ENCODE peak calls at places on chromosomes 5 and 9, in eight cellular contexts. N is keratinocyte, U is fibroblast of lung, W is PC-3, C is IMR-90, Q is SK-N-SH, R is MM.1S, V is DND-41. B is an unnamed sample.
A peak's percentile ranks its signal among the peaks of the same experiment; 100 is the strongest.

GRCh38 chr9:13690595-13690994 is 411.1 kb upstream of the MPDZ start:
- DNase-seq in R (no peak), U (peak; percentile 36), V (no peak), W (peak; percentile 80), Q (no peak), C (peak; percentile 29), N (no peak), B (no peak)

GRCh38 chr5:143922718-143923117 is 110.8 kb downstream of the HMHB1 start:
- DNase-seq in V (no peak), W (peak; percentile 69), N (no peak), R (no peak), C (peak; percentile 65), Q (no peak), U (peak; percentile 60), B (no peak)

GRCh38 chr9:127144670-127145458 is 22.4 kb upstream of the ANGPTL2 start:
- DNase-seq in U (peak; percentile 72), C (no peak), V (no peak), N (no peak), R (no peak), W (no peak), Q (no peak), B (no peak)

GRCh38 chr5:90170231-90170630 is 239.3 kb downstream of the CETN3 start:
- DNase-seq in C (no peak), W (no peak), V (no peak), R (no peak), U (no peak), N (no peak), Q (peak; percentile 37), B (no peak)

GRCh38 chr9:133874061-133874638 is 118.0 kb downstream of the VAV2 start:
- DNase-seq in C (peak; percentile 70), U (no peak), W (peak; percentile 92), R (no peak), V (no peak), Q (peak; percentile 80), N (peak; percentile 98), B (no peak)

GRCh38 chr9:91898451-91899433 is 51.3 kb downstream of the ROR2 start:
- DNase-seq in N (no peak), R (no peak), C (peak; percentile 50), W (no peak), U (peak; percentile 51), Q (peak; percentile 68), V (no peak), B (peak; percentile 42)

GRCh38 chr9:132681561-132681960 is 11.3 kb downstream of the GTF3C4 start:
- DNase-seq in U (no peak), V (no peak), R (no peak), W (no peak), Q (no peak), C (no peak), N (no peak), B (no peak)

GRCh38 chr9:33128570-33128969 is 38.6 kb downstream of the B4GALT1 start:
- DNase-seq in V (no peak), N (no peak), W (no peak), R (no peak), U (no peak), Q (no peak), C (no peak), B (no peak)

GRCh38 chr9:91427873-91428272 is 4.2 kb upstream of the NFIL3 start:
- DNase-seq in N (no peak), U (peak; percentile 84), C (peak; percentile 76), R (peak; percentile 63), V (no peak), W (peak; percentile 85), Q (no peak), B (no peak)

GRCh38 chr9:129184743-129185142 is 6.7 kb upstream of the IER5L start:
- DNase-seq in U (no peak), N (no peak), C (no peak), R (no peak), V (no peak), W (no peak), Q (no peak), B (no peak)

GRCh38 chr9:129182625-129183494 is 4.8 kb upstream of the IER5L start:
- DNase-seq in Q (peak; percentile 65), N (no peak), R (no peak), V (no peak), C (no peak), W (peak; percentile 6), U (no peak), B (peak; percentile 53)

GRCh38 chr9:129182122-129182521 is 4.1 kb upstream of the IER5L start:
- DNase-seq in V (no peak), U (no peak), N (no peak), Q (no peak), R (no peak), C (no peak), W (no peak), B (no peak)

GRCh38 chr9:129185402-129185801 is 7.3 kb upstream of the IER5L start:
- DNase-seq in Q (no peak), N (no peak), V (no peak), C (no peak), W (no peak), R (no peak), U (no peak), B (no peak)

DNA sequence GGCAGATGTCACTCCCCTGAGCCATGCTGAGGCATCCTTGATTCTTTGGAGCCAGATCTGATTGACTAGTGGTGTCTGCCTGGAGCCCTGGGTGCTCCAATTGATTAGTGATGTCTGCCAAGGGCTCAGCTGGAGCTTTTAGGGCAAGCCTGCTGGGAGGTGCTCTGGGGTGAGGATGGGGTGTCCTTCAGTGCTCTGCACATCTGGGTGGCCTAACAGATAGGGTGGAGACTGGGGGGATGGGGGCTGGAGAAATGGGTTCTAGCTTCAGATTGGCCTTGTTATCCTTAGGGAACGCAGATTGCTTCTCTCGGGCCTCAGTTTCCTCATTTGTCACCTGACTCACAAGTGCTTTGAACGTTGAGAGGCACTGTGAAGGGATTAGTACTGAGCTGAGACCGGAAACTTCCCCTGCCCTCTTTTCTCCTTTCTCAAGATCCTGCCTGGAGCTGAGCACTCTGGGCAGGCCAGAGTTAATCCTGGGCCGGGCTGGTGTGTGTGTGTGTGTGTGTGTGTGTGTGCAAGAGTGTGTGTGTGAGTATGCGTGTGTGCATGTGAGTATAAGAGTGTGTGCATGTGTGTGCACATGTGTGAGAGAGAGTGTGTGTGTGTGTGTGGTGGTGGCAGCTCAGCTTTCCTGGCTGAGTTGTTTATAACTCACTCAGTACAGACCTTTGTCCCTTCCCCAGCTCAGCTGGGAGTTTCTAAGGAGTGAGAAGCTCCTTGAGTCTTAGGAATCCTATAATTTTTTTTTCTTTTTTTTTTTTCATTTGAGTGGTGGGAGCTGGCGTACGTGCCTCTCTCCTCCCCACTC is 5.6 kb upstream of the IER5L start:
- DNase-seq in V (no peak), R (no peak), W (no peak), U (no peak), C (peak; percentile 21), N (no peak), Q (peak; percentile 46), B (no peak)
- H3K27me3 ChIP-seq in V (peaks cover 3% of the 10 kb centered on the region), R (no peaks in the 10 kb centered on the region), W (no peaks in the 10 kb centered on the region), U (no peaks in the 10 kb centered on the region), C (no peaks in the 10 kb centered on the region), N (no peaks in the 10 kb centered on the region), Q (no peaks in the 10 kb centered on the region), B (no peaks in the 10 kb centered on the region)

GRCh38 chr5:179355976-179356968 is 11.0 kb upstream of the ADAMTS2 start:
- DNase-seq in Q (no peak), W (no peak), C (peak; percentile 59), N (no peak), V (no peak), U (peak; percentile 98), R (no peak), B (no peak)

GRCh38 chr5:179357036-179357435 is 11.8 kb upstream of the ADAMTS2 start:
- DNase-seq in U (peak; percentile 78), R (no peak), V (no peak), N (no peak), W (no peak), C (no peak), Q (no peak), B (no peak)

GRCh38 chr5:179362355-179362754 is 17.1 kb upstream of the ADAMTS2 start:
- DNase-seq in W (no peak), R (no peak), Q (no peak), N (no peak), U (no peak), V (no peak), C (no peak), B (no peak)

DNA sequence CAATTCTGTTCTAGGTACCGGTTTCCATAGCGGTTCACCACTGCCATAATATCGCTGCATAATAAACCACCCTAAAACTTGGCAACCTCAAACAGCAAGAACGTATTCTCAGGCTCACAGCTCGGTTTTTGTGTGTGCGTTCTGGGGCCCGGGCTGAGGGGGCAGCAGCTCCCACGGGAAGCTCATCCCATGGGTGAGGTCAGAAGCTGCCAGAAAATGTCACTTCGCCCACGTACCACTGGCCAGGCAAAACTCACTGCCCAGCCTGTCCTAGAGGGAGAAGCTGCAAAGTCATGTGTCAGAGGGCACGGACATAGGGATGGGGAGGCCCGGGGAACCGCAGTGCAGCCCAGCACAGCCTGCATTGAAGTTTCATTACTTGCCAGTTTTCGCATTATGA is 15.9 kb upstream of the ADAMTS2 start:
- DNase-seq in V (no peak), N (no peak), R (no peak), U (no peak), W (no peak), C (no peak), Q (no peak), B (no peak)
- H2AFZ ChIP-seq in V (no peak overlapping the region), N (no peak overlapping the region), R (no peak overlapping the region), U (no peak overlapping the region), W (no peak overlapping the region), C (peak overlapping the region; percentile 58), Q (no peak overlapping the region), B (no peak overlapping the region)

GRCh38 chr5:55222061-55222818 is 4.9 kb downstream of the MCIDAS start:
- DNase-seq in C (no peak), W (no peak), V (no peak), R (no peak), U (no peak), N (no peak), Q (no peak), B (no peak)

GRCh38 chr5:55220433-55221185 is 6.5 kb downstream of the MCIDAS start:
- DNase-seq in C (no peak), U (no peak), R (no peak), W (no peak), Q (peak; percentile 56), N (no peak), V (no peak), B (no peak)

GRCh38 chr5:55223219-55223987 is 3.7 kb downstream of the MCIDAS start:
- DNase-seq in C (no peak), N (no peak), R (no peak), V (no peak), U (no peak), W (no peak), Q (peak; percentile 63), B (no peak)

GRCh38 chr5:55223988-55224240 is 3.2 kb downstream of the MCIDAS start:
- DNase-seq in V (no peak), U (no peak), Q (no peak), C (no peak), N (no peak), W (no peak), R (no peak), B (no peak)

GRCh38 chr5:55222819-55223124 is 4.3 kb downstream of the MCIDAS start:
- DNase-seq in W (no peak), Q (no peak), V (no peak), U (no peak), C (no peak), R (no peak), N (no peak), B (no peak)
- H3K27me3 ChIP-seq in W (no peaks in the 10 kb centered on the region), Q (peaks cover 96% of the 10 kb centered on the region), V (peaks cover 21% of the 10 kb centered on the region), U (peaks cover 82% of the 10 kb centered on the region), C (peaks cover 94% of the 10 kb centered on the region), R (peaks cover 2% of the 10 kb centered on the region), N (peaks cover 45% of the 10 kb centered on the region), B (no peaks in the 10 kb centered on the region)

DNA sequence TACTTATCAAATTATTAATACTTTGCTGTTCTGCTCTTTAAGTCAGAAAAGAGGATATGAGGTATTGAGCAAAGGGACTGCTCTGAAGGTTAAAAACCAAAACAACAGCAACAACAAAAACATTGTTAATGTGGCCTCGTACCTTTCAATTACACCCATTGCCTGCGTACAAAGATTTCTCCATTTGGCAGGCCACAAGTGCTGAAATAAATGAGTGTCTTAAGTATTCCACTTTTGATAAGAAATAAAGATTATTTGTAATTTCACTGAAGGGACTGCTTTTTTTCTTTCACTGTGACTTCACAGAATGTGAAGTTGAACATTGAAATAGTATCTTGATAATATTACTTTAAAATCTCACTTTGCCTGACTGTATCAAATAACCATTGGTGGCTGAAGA is 163.2 kb upstream of the MRPS30 start:
- DNase-seq in N (no peak), U (no peak), Q (no peak), W (no peak), C (no peak), V (no peak), R (no peak), B (no peak)
- H2AFZ ChIP-seq in N (no peak overlapping the region), U (no peak overlapping the region), Q (no peak overlapping the region), W (no peak overlapping the region), C (no peak overlapping the region), V (no peak overlapping the region), R (no peak overlapping the region), B (no peak overlapping the region)